ENCODE peak calls at places on chromosomes 3 and 15, in eight cellular contexts. F is GM06990, U is brain microvascular endothelial cell, X is neural progenitor cell, W is GM23338, C is Peyer's patch, O is left ventricle myocardium inferior, S is adrenal gland. A is an unnamed sample.
A peak's percentile ranks its signal among the peaks of the same experiment; 100 is the strongest.

GRCh38 chr15:34813446-34814190 is 18.3 kb upstream of the ACTC1 start:
- DNase-seq in C (no peak), U (no peak), W (no peak), X (no peak), S (no peak), O (no peak), F (no peak), A (no peak)

GRCh38 chr3:128447561-128448013 is 19.1 kb downstream of the DNAJB8 start:
- DNase-seq in S (no peak), U (no peak), W (no peak), X (no peak), C (no peak), F (peak; percentile 59), O (no peak), A (no peak)

GRCh38 chr3:144403040-144403457 is 431.4 kb downstream of the DIPK2A start:
- DNase-seq in W (no peak), C (no peak), F (no peak), S (peak; percentile 42), U (peak; percentile 86), X (no peak), O (no peak), A (no peak)

GRCh38 chr15:67127334-67127664 is 61.9 kb downstream of the SMAD3 start:
- DNase-seq in U (no peak), C (no peak), W (no peak), O (no peak), F (no peak), X (no peak), S (no peak), A (no peak)

GRCh38 chr3:172051310-172051956 is 12.1 kb downstream of the FNDC3B start:
- DNase-seq in F (no peak), C (no peak), O (no peak), S (no peak), U (no peak), X (no peak), W (no peak), A (no peak)

GRCh38 chr3:71680588-71680987 is 44.6 kb downstream of the EIF4E3 start:
- DNase-seq in X (no peak), O (no peak), U (peak; percentile 14), W (no peak), F (no peak), C (no peak), S (no peak), A (no peak)

GRCh38 chr15:29736745-29737023 is 85.6 kb downstream of the TJP1 start:
- DNase-seq in X (no peak), W (no peak), F (no peak), U (peak; percentile 29), S (peak; percentile 50), C (no peak), O (no peak), A (peak; percentile 50)

GRCh38 chr3:125004196-125004595 is 51.6 kb downstream of the HEG1 start:
- DNase-seq in X (no peak), U (no peak), O (no peak), C (no peak), W (no peak), F (no peak), S (no peak), A (no peak)

GRCh38 chr3:157290761-157291160 is 130.8 kb upstream of the CCNL1 start:
- DNase-seq in F (no peak), W (no peak), O (no peak), U (peak; percentile 58), C (no peak), X (no peak), S (no peak), A (no peak)

GRCh38 chr3:168025076-168025475 is 70.6 kb downstream of the GOLIM4 start:
- DNase-seq in U (no peak), F (no peak), C (no peak), O (no peak), S (no peak), W (no peak), X (no peak), A (no peak)
- TF ChIP-seq CTCF in U (no peak), F (no peak), C (no peak), O (no peak), S (no peak), W (no peak), X (no peak), A (no peak)

DNA sequence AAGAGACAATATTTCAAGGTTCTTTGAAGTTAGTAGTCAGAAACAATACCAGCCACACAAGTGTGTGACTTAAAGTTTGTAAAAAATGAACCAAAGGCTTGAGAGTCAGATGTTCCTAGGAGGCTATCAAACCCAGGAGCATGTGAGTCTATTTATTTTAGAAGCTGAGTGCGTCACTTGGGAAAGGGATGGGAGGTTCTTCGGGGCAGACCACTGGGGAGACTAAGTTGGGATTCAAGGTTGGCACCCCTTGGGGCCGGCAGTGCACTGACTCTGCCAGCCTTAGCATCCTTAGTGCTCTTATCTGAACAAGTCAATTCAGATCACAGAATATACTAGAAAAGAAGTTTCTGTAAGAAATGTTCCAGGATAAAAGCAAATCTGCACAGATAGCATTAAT is 50.1 kb upstream of the POLR2M start:
- DNase-seq in W (no peak), X (no peak), S (no peak), F (no peak), U (no peak), C (no peak), O (no peak), A (no peak)
- H3K27me3 ChIP-seq in W (no peaks in the 10 kb centered on the region), X (no peaks in the 10 kb centered on the region), S (no peaks in the 10 kb centered on the region), F (no peaks in the 10 kb centered on the region), U (no peaks in the 10 kb centered on the region), C (no peaks in the 10 kb centered on the region), O (no peaks in the 10 kb centered on the region), A (no peaks in the 10 kb centered on the region)

GRCh38 chr3:79081285-79081684 is 686.5 kb downstream of the ROBO1 start:
- DNase-seq in U (no peak), F (no peak), S (no peak), O (no peak), C (no peak), X (peak; percentile 7), W (no peak), A (no peak)

GRCh38 chr3:79085166-79085565 is 682.6 kb downstream of the ROBO1 start:
- DNase-seq in U (no peak), C (no peak), F (no peak), X (no peak), W (no peak), O (no peak), S (no peak), A (no peak)

DNA sequence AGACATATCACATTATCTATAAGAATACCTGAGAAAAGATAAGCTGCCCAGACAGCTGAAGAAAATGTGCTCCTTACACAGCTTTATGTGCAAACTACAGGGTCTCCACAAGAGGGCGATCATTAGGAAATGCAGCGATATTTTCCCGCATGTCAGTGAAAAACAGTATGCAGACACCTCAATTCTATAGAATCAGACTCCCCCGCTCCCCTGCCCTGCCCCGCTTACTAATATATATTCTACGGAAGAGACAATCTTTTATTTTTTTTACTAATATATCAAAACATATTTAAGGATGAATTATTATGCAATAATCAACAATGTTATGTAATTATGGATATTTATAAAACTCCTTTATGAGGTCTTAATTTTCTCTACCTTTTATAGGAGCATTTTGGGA is 681.3 kb downstream of the ROBO1 start:
- DNase-seq in U (peak; percentile 65), F (no peak), S (peak; percentile 45), X (peak; percentile 79), W (peak; percentile 81), O (no peak), C (no peak), A (no peak)
- TF ChIP-seq CTCF in U (peak; percentile 79), F (peak; percentile 80), S (peak; percentile 73), X (peak; percentile 88), W (peak; percentile 79), O (peak; percentile 78), C (peak; percentile 55), A (peak; percentile 84)

GRCh38 chr3:169667380-169667671 is 3.8 kb upstream of the MECOM start:
- DNase-seq in X (no peak), C (no peak), S (no peak), W (no peak), F (no peak), U (no peak), O (no peak), A (no peak)
- H3K27me3 ChIP-seq in X (peaks cover 73% of the 10 kb centered on the region), C (peaks cover 44% of the 10 kb centered on the region), S (peaks cover 86% of the 10 kb centered on the region), W (peaks cover 67% of the 10 kb centered on the region), F (no peaks in the 10 kb centered on the region), U (peaks cover 65% of the 10 kb centered on the region), O (peaks cover 95% of the 10 kb centered on the region), A (peaks cover 37% of the 10 kb centered on the region)

DNA sequence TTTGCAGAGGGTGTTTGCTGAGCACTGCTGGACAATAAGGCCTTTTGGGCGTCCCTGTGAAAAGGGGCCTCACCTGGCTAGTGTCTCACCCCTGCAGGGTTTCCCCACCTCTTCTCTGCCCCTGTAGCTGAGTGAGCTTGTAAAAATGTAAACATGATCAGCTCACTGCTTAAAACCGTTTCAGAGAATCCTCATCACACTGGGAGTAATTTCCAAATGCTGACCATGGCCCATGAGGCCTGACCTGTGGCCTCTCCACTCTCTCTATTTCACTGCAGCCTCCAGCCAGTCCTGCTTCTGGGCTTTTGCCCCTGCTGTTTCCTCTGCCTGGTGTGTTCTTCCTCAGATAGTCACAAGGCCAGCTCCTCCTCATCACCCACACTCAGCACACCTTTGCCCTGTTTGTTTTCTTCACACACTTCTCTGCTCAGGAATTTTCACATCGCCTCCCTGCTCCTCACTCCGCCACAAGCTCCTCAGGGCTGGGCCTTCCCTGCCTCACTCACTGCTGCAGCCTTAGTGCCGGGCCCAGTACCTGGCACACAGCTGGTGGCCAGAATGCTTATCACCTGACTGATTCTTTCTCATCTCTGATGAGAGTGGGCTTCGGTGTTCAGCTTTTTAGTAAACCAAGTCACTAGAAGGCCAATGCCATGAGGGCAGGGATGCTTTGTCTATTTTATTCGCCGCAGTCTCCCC is 79.3 kb upstream of the SEC13 start:
- DNase-seq in C (no peak), S (no peak), O (no peak), F (no peak), U (no peak), X (no peak), W (no peak), A (no peak)
- TF ChIP-seq CTCF in C (no peak), S (no peak), O (no peak), F (no peak), U (no peak), X (no peak), W (no peak), A (no peak)

GRCh38 chr3:187769771-187770170 is 24.5 kb upstream of the BCL6 start:
- DNase-seq in F (peak; percentile 27), W (no peak), C (no peak), X (no peak), U (no peak), O (no peak), S (no peak), A (no peak)

GRCh38 chr3:187767266-187768032 is 22.2 kb upstream of the BCL6 start:
- DNase-seq in W (no peak), S (no peak), X (no peak), F (no peak), U (peak; percentile 47), O (no peak), C (no peak), A (no peak)

GRCh38 chr3:187773963-187774789 is 28.9 kb upstream of the BCL6 start:
- DNase-seq in U (no peak), F (peak; percentile 32), S (peak; percentile 54), X (no peak), W (no peak), C (no peak), O (no peak), A (no peak)

GRCh38 chr3:187773233-187773962 is 28.1 kb upstream of the BCL6 start:
- DNase-seq in O (no peak), F (peak; percentile 66), S (no peak), C (peak; percentile 29), X (peak; percentile 29), U (no peak), W (no peak), A (no peak)

DNA sequence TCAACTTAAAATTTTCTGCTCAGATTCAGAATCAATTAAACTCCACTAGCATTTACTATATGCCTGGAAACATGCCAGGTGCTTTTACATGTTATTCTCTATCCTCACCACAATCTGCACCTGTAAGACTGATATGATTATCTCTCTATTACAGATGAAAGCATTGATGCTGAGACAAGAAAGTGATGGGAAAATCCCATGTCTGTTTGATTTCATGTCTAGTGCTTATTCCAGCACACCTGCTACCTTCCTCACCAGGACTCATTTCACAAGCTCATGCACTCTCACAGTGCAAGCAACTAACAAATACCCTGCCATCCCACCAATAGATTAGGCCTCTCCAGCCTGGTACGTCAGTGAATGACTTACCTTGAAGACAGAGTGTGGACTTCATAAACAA is 25.0 kb upstream of the BCL6 start:
- DNase-seq in U (no peak), F (peak; percentile 83), C (no peak), S (no peak), O (no peak), X (no peak), W (no peak), A (no peak)
- H3K27me3 ChIP-seq in U (no peaks in the 10 kb centered on the region), F (no peaks in the 10 kb centered on the region), C (no peaks in the 10 kb centered on the region), S (no peaks in the 10 kb centered on the region), O (no peaks in the 10 kb centered on the region), X (no peaks in the 10 kb centered on the region), W (no peaks in the 10 kb centered on the region), A (no peaks in the 10 kb centered on the region)